ENCODE peak calls at places on chromosomes 12 and 14, in six cellular contexts. R, K, T, F, A and U are unnamed samples.

GRCh38 chr12:3712209-3712992 is 40.5 kb downstream of the CRACR2A start:
- DNase-seq in R (no peak), K (no peak), T (no peak), F (no peak), A (no peak), U (no peak)

GRCh38 chr12:48542300-48542928 is 17.0 kb downstream of the OR8S1 start:
- DNase-seq in R (no peak), K (peak), T (no peak), F (peak), A (no peak), U (peak)

GRCh38 chr12:53097207-53097563 is 282 bp upstream of the IGFBP6 start:
- DNase-seq in R (no peak), K (peak), T (no peak), F (peak), A (no peak), U (no peak)

GRCh38 chr14:78029471-78030372 is 140.5 kb upstream of the NRXN3 start:
- DNase-seq in R (no peak), K (peak), T (no peak), F (peak), A (no peak), U (no peak)

GRCh38 chr14:20667957-20668356 is 16.4 kb upstream of the RNASE4 start:
- DNase-seq in R (no peak), K (no peak), T (no peak), F (no peak), A (no peak), U (no peak)

GRCh38 chr14:51855234-51855633 is 5.2 kb upstream of the GNG2 start:
- DNase-seq in R (no peak), K (peak), T (no peak), F (no peak), A (no peak), U (no peak)

GRCh38 chr12:100716949-100717732 is 77.4 kb upstream of the ANO4 start:
- DNase-seq in R (no peak), K (peak), T (no peak), F (peak), A (no peak), U (no peak)

GRCh38 chr12:89884365-89884915 is 175.8 kb upstream of the ATP2B1 start:
- DNase-seq in R (no peak), K (no peak), T (no peak), F (no peak), A (no peak), U (no peak)

GRCh38 chr12:79844693-79845092 is 90.2 kb downstream of the PPP1R12A start:
- DNase-seq in R (no peak), K (peak), T (peak), F (peak), A (no peak), U (peak)

GRCh38 chr14:72721042-72721540 is 172.8 kb downstream of the DPF3 start:
- DNase-seq in R (no peak), K (no peak), T (no peak), F (no peak), A (no peak), U (no peak)

GRCh38 chr14:75328575-75328974 is 49.9 kb downstream of the FOS start:
- DNase-seq in R (no peak), K (no peak), T (no peak), F (no peak), A (no peak), U (no peak)

GRCh38 chr14:30223385-30223785 is 295.7 kb upstream of the PRKD1 start:
- DNase-seq in R (no peak), K (peak), T (peak), F (peak), A (peak), U (peak)

GRCh38 chr12:109504068-109504467 is 26.6 kb downstream of the UBE3B start:
- DNase-seq in R (no peak), K (no peak), T (no peak), F (no peak), A (no peak), U (no peak)

GRCh38 chr12:68118096-68118755 is 41.3 kb downstream of the IFNG start:
- DNase-seq in R (no peak), K (no peak), T (no peak), F (peak), A (no peak), U (no peak)

GRCh38 chr12:105322070-105322469 is 8.4 kb upstream of the C12orf75 start:
- DNase-seq in R (no peak), K (peak), T (peak), F (no peak), A (no peak), U (no peak)

GRCh38 chr12:459430-460258 is at the start of gene B4GALNT3:
- DNase-seq in R (no peak), K (no peak), T (no peak), F (peak), A (no peak), U (peak)

GRCh38 chr12:89267404-89267803 is 84.9 kb downstream of the DUSP6 start:
- DNase-seq in R (no peak), K (no peak), T (no peak), F (no peak), A (no peak), U (peak)

GRCh38 chr12:116718578-116719454 is 19.1 kb downstream of the SPRING1 start:
- DNase-seq in R (no peak), K (no peak), T (no peak), F (no peak), A (no peak), U (peak)

GRCh38 chr12:120132863-120133385 is 16.4 kb upstream of the RAB35 start:
- DNase-seq in R (no peak), K (no peak), T (no peak), F (no peak), A (no peak), U (no peak)

GRCh38 chr14:104211242-104211641 is 72.9 kb downstream of the KIF26A start:
- DNase-seq in R (peak), K (no peak), T (no peak), F (no peak), A (no peak), U (no peak)

GRCh38 chr14:63182967-63183366 is 21.3 kb upstream of the RHOJ start:
- DNase-seq in R (no peak), K (no peak), T (no peak), F (no peak), A (no peak), U (no peak)

GRCh38 chr14:92971601-92972180 is 48.7 kb downstream of the CHGA start:
- DNase-seq in R (no peak), K (no peak), T (no peak), F (no peak), A (no peak), U (no peak)

GRCh38 chr12:124713041-124713435 is 145.6 kb upstream of the NCOR2 start:
- DNase-seq in R (peak), K (no peak), T (no peak), F (no peak), A (no peak), U (no peak)

GRCh38 chr12:47903151-47903611 is 1.6 kb downstream of the VDR start:
- DNase-seq in R (no peak), K (peak), T (peak), F (no peak), A (no peak), U (peak)

GRCh38 chr12:107225626-107226025 is 132.3 kb upstream of the CRY1 start:
- DNase-seq in R (no peak), K (peak), T (no peak), F (peak), A (no peak), U (peak)

GRCh38 chr14:28653521-28653920 is 113.1 kb upstream of the FOXG1 start:
- DNase-seq in R (no peak), K (no peak), T (no peak), F (no peak), A (peak), U (peak)

GRCh38 chr12:91053951-91054715 is 3.7 kb downstream of the KERA start:
- DNase-seq in R (no peak), K (peak), T (peak), F (no peak), A (no peak), U (peak)

GRCh38 chr12:88559772-88560171 is 20.5 kb downstream of the KITLG start:
- DNase-seq in R (no peak), K (no peak), T (no peak), F (no peak), A (no peak), U (no peak)

GRCh38 chr12:108282676-108283075 is 56.4 kb downstream of the CMKLR1 start:
- DNase-seq in R (no peak), K (no peak), T (no peak), F (no peak), A (no peak), U (no peak)

GRCh38 chr14:56659964-56660551 is 80.5 kb downstream of the TMEM260 start:
- DNase-seq in R (no peak), K (peak), T (no peak), F (peak), A (no peak), U (peak)

GRCh38 chr12:58888131-58888783 is 32.0 kb downstream of the LRIG3 start:
- DNase-seq in R (no peak), K (peak), T (no peak), F (peak), A (peak), U (no peak)